ENCODE peak calls at places on chromosomes 16 and 17, in seven cellular contexts. One of them, this sample, is unnamed.

GRCh38 chr17:76540381-76541300 is 797 bp downstream of the PRCD start:
- DNase-seq in NCI-H1417: peak; percentile 86
- DNase-seq in cardiac fibroblast: peak; percentile 96
- DNase-seq in PC-9: peak; percentile 83
- DNase-seq in T-helper 1 cell: no peak
- DNase-seq in HCEC 1CT: peak; percentile 96
- DNase-seq in astrocyte of the spinal cord: peak; percentile 94
- DNase-seq in this sample: peak; percentile 93

GRCh38 chr17:56737741-56738161 is 96.0 kb downstream of the C17orf67 start:
- DNase-seq in NCI-H1417: no peak
- DNase-seq in cardiac fibroblast: peak; percentile 41
- DNase-seq in PC-9: no peak
- DNase-seq in T-helper 1 cell: no peak
- DNase-seq in HCEC 1CT: no peak
- DNase-seq in astrocyte of the spinal cord: peak; percentile 92
- DNase-seq in this sample: no peak

GRCh38 chr17:76551685-76552084 is 11.8 kb downstream of the PRCD start:
- DNase-seq in NCI-H1417: no peak
- DNase-seq in cardiac fibroblast: no peak
- DNase-seq in PC-9: no peak
- DNase-seq in T-helper 1 cell: no peak
- DNase-seq in HCEC 1CT: no peak
- DNase-seq in astrocyte of the spinal cord: no peak
- DNase-seq in this sample: no peak

GRCh38 chr17:81930142-81931125 is 2.9 kb upstream of the MAFG start:
- DNase-seq in NCI-H1417: no peak
- DNase-seq in cardiac fibroblast: no peak
- DNase-seq in PC-9: no peak
- DNase-seq in T-helper 1 cell: no peak
- DNase-seq in HCEC 1CT: no peak
- DNase-seq in astrocyte of the spinal cord: no peak
- DNase-seq in this sample: no peak

GRCh38 chr17:54948380-54948779 is 20.1 kb downstream of the COX11 start:
- DNase-seq in NCI-H1417: no peak
- DNase-seq in cardiac fibroblast: peak; percentile 88
- DNase-seq in PC-9: peak; percentile 90
- DNase-seq in T-helper 1 cell: no peak
- DNase-seq in HCEC 1CT: peak; percentile 93
- DNase-seq in astrocyte of the spinal cord: peak; percentile 96
- DNase-seq in this sample: no peak

GRCh38 chr16:84227548-84227947 is 12.3 kb downstream of the KCNG4 start:
- DNase-seq in NCI-H1417: no peak
- DNase-seq in cardiac fibroblast: no peak
- DNase-seq in PC-9: no peak
- DNase-seq in T-helper 1 cell: no peak
- DNase-seq in HCEC 1CT: no peak
- DNase-seq in astrocyte of the spinal cord: no peak
- DNase-seq in this sample: no peak

GRCh38 chr17:7021993-7022778 is 664 bp upstream of the BCL6B start:
- DNase-seq in NCI-H1417: peak; percentile 51
- DNase-seq in cardiac fibroblast: peak; percentile 74
- DNase-seq in PC-9: no peak
- DNase-seq in T-helper 1 cell: peak; percentile 54
- DNase-seq in HCEC 1CT: peak; percentile 54
- DNase-seq in astrocyte of the spinal cord: peak; percentile 38
- DNase-seq in this sample: peak; percentile 64

GRCh38 chr16:88393034-88393433 is 10.3 kb downstream of the ZNF469 start:
- DNase-seq in NCI-H1417: no peak
- DNase-seq in cardiac fibroblast: no peak
- DNase-seq in PC-9: no peak
- DNase-seq in T-helper 1 cell: no peak
- DNase-seq in HCEC 1CT: no peak
- DNase-seq in astrocyte of the spinal cord: no peak
- DNase-seq in this sample: no peak

GRCh38 chr16:76345093-76345735 is 68.0 kb downstream of the CNTNAP4 start:
- DNase-seq in NCI-H1417: no peak
- DNase-seq in cardiac fibroblast: peak; percentile 91
- DNase-seq in PC-9: no peak
- DNase-seq in T-helper 1 cell: no peak
- DNase-seq in HCEC 1CT: no peak
- DNase-seq in astrocyte of the spinal cord: peak; percentile 12
- DNase-seq in this sample: no peak